ENCODE peak calls at places on chromosomes 3 and 15, in six cellular contexts. O is astrocyte, C is uterus, T is H9, Q is LNCaP clone FGC, Y is Right ventricle myocardium superior. A is an unnamed sample.

GRCh38 chr3:72907131-72907697 is 19.4 kb downstream of the GXYLT2 start:
- DNase-seq in Q (no peak), O (peak; percentile 93), C (peak; percentile 70), Y (no peak), T (no peak), A (no peak)

GRCh38 chr3:51379301-51379700 is 5.8 kb upstream of the MANF start:
- DNase-seq in Q (no peak), C (no peak), Y (no peak), T (no peak), O (no peak), A (peak; percentile 19)

GRCh38 chr3:66066963-66067617 is 28.4 kb upstream of the MAGI1 start:
- DNase-seq in O (no peak), Q (peak; percentile 36), Y (no peak), T (no peak), C (no peak), A (no peak)

GRCh38 chr3:190546881-190547510 is 33.1 kb downstream of the IL1RAP start:
- DNase-seq in C (no peak), Q (no peak), Y (no peak), T (no peak), O (no peak), A (no peak)

GRCh38 chr3:48555231-48555948 is 1.2 kb downstream of the PFKFB4 start:
- DNase-seq in C (no peak), Q (no peak), T (no peak), Y (peak; percentile 21), O (no peak), A (no peak)

GRCh38 chr3:126679318-126679751 is 24.4 kb upstream of the TXNRD3 start:
- DNase-seq in T (peak; percentile 91), Y (peak; percentile 91), O (peak; percentile 36), Q (no peak), C (peak; percentile 73), A (peak; percentile 49)

GRCh38 chr15:92681141-92681622 is 25.6 kb upstream of the FAM174B start:
- DNase-seq in Y (no peak), T (no peak), C (peak; percentile 73), O (peak; percentile 73), Q (no peak), A (peak; percentile 13)

GRCh38 chr3:45957606-45958005 is 14.3 kb downstream of the CXCR6 start:
- DNase-seq in Y (no peak), T (no peak), C (no peak), O (no peak), Q (no peak), A (no peak)

GRCh38 chr3:13197281-13197680 is 124.1 kb upstream of the IQSEC1 start:
- DNase-seq in Q (no peak), O (no peak), T (no peak), Y (no peak), C (no peak), A (no peak)

GRCh38 chr3:66609660-66610547 is 109.1 kb upstream of the LRIG1 start:
- DNase-seq in Q (no peak), C (no peak), T (peak; percentile 57), Y (no peak), O (peak; percentile 90), A (no peak)

GRCh38 chr15:80367661-80368060 is 36.5 kb upstream of the ARNT2 start:
- DNase-seq in Y (no peak), O (no peak), C (no peak), T (no peak), Q (no peak), A (no peak)

GRCh38 chr3:9617736-9618135 is 31.6 kb upstream of the MTMR14 start:
- DNase-seq in C (no peak), O (no peak), Y (no peak), Q (no peak), T (no peak), A (no peak)

GRCh38 chr3:127690823-127691452 is 18.2 kb downstream of the ABTB1 start:
- DNase-seq in C (no peak), O (peak; percentile 49), Q (no peak), Y (peak; percentile 51), T (peak; percentile 89), A (peak; percentile 42)

GRCh38 chr3:59818033-59818936 is 768.5 kb upstream of the CFAP20DC start:
- DNase-seq in T (no peak), Q (peak; percentile 54), Y (peak; percentile 92), O (peak; percentile 98), C (peak; percentile 83), A (peak; percentile 43)

GRCh38 chr3:182978387-182978786 is 2.0 kb downstream of the DCUN1D1 start:
- DNase-seq in T (no peak), O (no peak), Q (no peak), C (no peak), Y (no peak), A (no peak)

GRCh38 chr3:168671091-168671490 is 575.4 kb upstream of the GOLIM4 start:
- DNase-seq in C (no peak), Y (no peak), T (no peak), Q (peak; percentile 96), O (no peak), A (no peak)

GRCh38 chr3:139020868-139021234 is at the start of gene PRR23B:
- DNase-seq in C (no peak), T (no peak), O (no peak), Y (no peak), Q (no peak), A (no peak)